ENCODE peak calls at places on chromosomes 5 and 9, in eight cellular contexts. M, F, S, L, Y, N, R and P are unnamed samples.

GRCh38 chr9:84339951-84340350 is 607 bp downstream of the SLC28A3 start:
- DNase-seq in M (no peak), F (no peak), S (no peak), L (no peak), Y (no peak), N (no peak), R (no peak), P (no peak)

GRCh38 chr5:56447656-56448055 is 214.5 kb upstream of the ANKRD55 start:
- DNase-seq in M (no peak), F (no peak), S (no peak), L (no peak), Y (no peak), N (no peak), R (no peak), P (no peak)

GRCh38 chr5:473344-474192 is 30.6 kb downstream of the EXOC3 start:
- DNase-seq in M (peak), F (peak), S (no peak), L (peak), Y (peak), N (no peak), R (no peak), P (no peak)

GRCh38 chr5:55232194-55232984 is 1.0 kb downstream of the CCNO start:
- DNase-seq in M (no peak), F (no peak), S (peak), L (peak), Y (peak), N (no peak), R (no peak), P (no peak)

GRCh38 chr5:151234476-151235238 is 10.8 kb upstream of the CCDC69 start:
- DNase-seq in M (peak), F (peak), S (peak), L (no peak), Y (peak), N (no peak), R (peak), P (peak)

GRCh38 chr9:6243746-6244145 is 28.1 kb downstream of the IL33 start:
- DNase-seq in M (no peak), F (no peak), S (no peak), L (no peak), Y (peak), N (no peak), R (no peak), P (no peak)

GRCh38 chr9:842918-843468 is 1.5 kb downstream of the DMRT1 start:
- DNase-seq in M (no peak), F (no peak), S (no peak), L (no peak), Y (no peak), N (no peak), R (no peak), P (no peak)

GRCh38 chr5:153543288-153543687 is 52.8 kb downstream of the GRIA1 start:
- DNase-seq in M (no peak), F (no peak), S (no peak), L (no peak), Y (no peak), N (no peak), R (no peak), P (no peak)

GRCh38 chr9:87336407-87336806 is 161.3 kb upstream of the DAPK1 start:
- DNase-seq in M (peak), F (no peak), S (no peak), L (peak), Y (peak), N (no peak), R (peak), P (no peak)

GRCh38 chr5:115179959-115180709 is 10.4 kb upstream of the TRIM36 start:
- DNase-seq in M (peak), F (no peak), S (peak), L (peak), Y (peak), N (no peak), R (no peak), P (no peak)

GRCh38 chr5:44546283-44546682 is 157.1 kb upstream of the FGF10 start:
- DNase-seq in M (peak), F (no peak), S (no peak), L (no peak), Y (peak), N (no peak), R (no peak), P (no peak)

GRCh38 chr5:14004598-14005394 is 60.3 kb upstream of the DNAH5 start:
- DNase-seq in M (peak), F (no peak), S (no peak), L (no peak), Y (no peak), N (no peak), R (no peak), P (no peak)

GRCh38 chr9:131480258-131480657 is 22.5 kb upstream of the POMT1 start:
- DNase-seq in M (no peak), F (no peak), S (no peak), L (no peak), Y (no peak), N (no peak), R (no peak), P (no peak)

GRCh38 chr5:177296581-177296980 is 6.9 kb downstream of the RAB24 start:
- DNase-seq in M (no peak), F (no peak), S (no peak), L (no peak), Y (no peak), N (no peak), R (no peak), P (no peak)

GRCh38 chr5:1007681-1008450 is 736 bp upstream of the NKD2 start:
- DNase-seq in M (no peak), F (peak), S (peak), L (no peak), Y (no peak), N (no peak), R (no peak), P (no peak)

GRCh38 chr9:96483197-96483596 is 33.2 kb downstream of the HABP4 start:
- DNase-seq in M (no peak), F (no peak), S (no peak), L (no peak), Y (no peak), N (no peak), R (no peak), P (no peak)

GRCh38 chr9:94286056-94286455 is 27.0 kb downstream of the ZNF169 start:
- DNase-seq in M (no peak), F (no peak), S (no peak), L (no peak), Y (no peak), N (no peak), R (no peak), P (no peak)

GRCh38 chr9:94277885-94278536 is 18.9 kb downstream of the ZNF169 start:
- DNase-seq in M (no peak), F (no peak), S (no peak), L (no peak), Y (no peak), N (no peak), R (no peak), P (no peak)

GRCh38 chr9:94280409-94280989 is 21.4 kb downstream of the ZNF169 start:
- DNase-seq in M (no peak), F (no peak), S (no peak), L (no peak), Y (no peak), N (no peak), R (no peak), P (no peak)

DNA sequence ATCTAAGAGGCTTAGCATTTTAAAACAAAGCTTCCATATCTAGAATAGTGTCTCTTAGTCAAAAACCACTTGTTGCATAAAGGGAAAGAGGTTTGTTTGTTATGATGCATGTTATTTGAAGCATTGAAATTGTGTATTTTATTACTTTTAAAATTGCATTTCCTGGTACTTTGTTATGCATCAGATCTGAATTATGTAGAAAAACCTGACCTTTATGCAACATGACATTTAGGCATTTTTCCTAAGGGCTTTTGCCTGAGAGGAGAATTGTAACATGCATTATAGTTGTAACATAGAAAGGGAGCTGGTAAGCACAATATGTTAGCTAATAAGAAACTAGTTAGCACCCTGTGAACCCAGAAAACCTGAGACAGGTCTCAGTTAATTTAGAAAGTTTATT is 22.0 kb downstream of the ZNF169 start:
- DNase-seq in M (no peak), F (no peak), S (no peak), L (no peak), Y (no peak), N (no peak), R (no peak), P (no peak)
- H3K4me3 ChIP-seq in M (no peak), F (no peak), S (no peak), L (no peak), Y (no peak), N (no peak), R (no peak), P (no peak)

GRCh38 chr9:14322211-14323082 is 8.5 kb upstream of the NFIB start:
- DNase-seq in M (peak), F (peak), S (peak), L (peak), Y (peak), N (no peak), R (peak), P (no peak)
- TF ChIP-seq CTCF in M (peak), F (peak), S (peak), L (peak), Y (peak), N (peak), R (no peak), P (peak)

DNA sequence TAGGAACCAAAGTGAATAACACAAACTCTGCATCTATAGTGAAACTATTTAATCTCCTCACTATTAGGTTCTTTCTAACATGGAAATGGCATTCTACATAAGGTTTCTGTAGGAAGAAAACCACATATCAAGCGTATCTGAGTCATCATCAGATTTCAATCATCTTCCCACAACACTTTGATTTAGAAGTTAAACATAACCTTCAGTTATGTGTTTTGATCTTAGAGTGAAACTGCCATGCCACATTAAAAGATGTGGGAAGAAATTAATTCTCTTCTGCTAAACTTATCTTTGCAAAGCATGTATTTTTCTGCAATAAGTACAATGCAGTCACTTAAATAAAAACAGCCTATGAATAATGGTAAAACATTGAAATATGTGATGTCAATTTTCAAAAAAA is 55.0 kb downstream of the MEF2C start:
- DNase-seq in M (no peak), F (no peak), S (no peak), L (no peak), Y (no peak), N (no peak), R (no peak), P (no peak)
- H3K4me3 ChIP-seq in M (no peak), F (no peak), S (no peak), L (no peak), Y (no peak), N (no peak), R (no peak), P (no peak)

GRCh38 chr5:34536699-34537098 is 119.4 kb upstream of the RAI14 start:
- DNase-seq in M (no peak), F (no peak), S (no peak), L (no peak), Y (no peak), N (no peak), R (no peak), P (no peak)

GRCh38 chr5:34535944-34536628 is 120.0 kb upstream of the RAI14 start:
- DNase-seq in M (no peak), F (no peak), S (no peak), L (no peak), Y (no peak), N (no peak), R (no peak), P (no peak)

GRCh38 chr5:34535433-34535832 is 120.7 kb upstream of the RAI14 start:
- DNase-seq in M (no peak), F (no peak), S (no peak), L (no peak), Y (no peak), N (no peak), R (no peak), P (no peak)

GRCh38 chr5:34539183-34539582 is 116.9 kb upstream of the RAI14 start:
- DNase-seq in M (no peak), F (no peak), S (no peak), L (no peak), Y (no peak), N (no peak), R (no peak), P (no peak)

DNA sequence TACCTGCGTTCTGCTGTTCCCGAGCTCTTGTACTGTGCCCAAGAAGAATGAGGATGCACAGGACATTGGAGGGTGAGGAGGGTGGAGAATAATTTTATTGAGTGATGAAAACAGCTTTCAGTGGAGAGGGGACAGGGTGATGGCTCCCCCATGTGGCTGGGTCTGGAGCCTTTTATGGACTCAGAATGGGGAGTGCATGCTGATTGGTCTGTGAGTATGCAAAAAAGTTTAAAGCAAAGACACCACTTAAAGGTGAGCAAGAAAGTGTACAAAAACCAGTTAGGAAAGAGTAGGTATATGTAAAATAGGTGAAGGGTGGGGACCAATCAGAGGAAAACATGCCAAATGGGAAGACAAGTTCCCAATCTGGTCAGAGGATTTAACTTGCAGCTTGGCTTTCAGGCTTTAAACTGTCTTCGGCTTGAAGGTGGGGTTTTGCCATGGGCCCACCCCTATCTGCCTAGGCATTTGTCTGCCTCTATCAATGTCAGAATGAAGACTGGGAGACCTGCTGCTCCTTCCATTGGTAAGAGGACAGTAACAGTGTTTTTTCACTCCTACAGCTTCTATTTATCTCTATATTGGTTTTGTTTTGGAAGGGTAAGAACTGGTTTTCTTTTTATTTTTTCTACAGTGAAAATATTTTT is 118.0 kb upstream of the RAI14 start:
- DNase-seq in M (no peak), F (no peak), S (no peak), L (no peak), Y (peak), N (no peak), R (no peak), P (no peak)
- TF ChIP-seq CTCF in M (peak), F (no peak), S (no peak), L (peak), Y (peak), N (peak), R (peak), P (peak)

GRCh38 chr5:170628028-170628427 is 124.2 kb downstream of the KCNIP1 start:
- DNase-seq in M (no peak), F (no peak), S (no peak), L (no peak), Y (no peak), N (no peak), R (no peak), P (no peak)
- H3K4me3 ChIP-seq in M (no peak), F (no peak), S (no peak), L (no peak), Y (no peak), N (no peak), R (no peak), P (no peak)

GRCh38 chr5:52786937-52787599 is 648 bp upstream of the ITGA1 start:
- DNase-seq in M (no peak), F (no peak), S (no peak), L (no peak), Y (peak), N (no peak), R (peak), P (no peak)
- TF ChIP-seq CTCF in M (peak), F (peak), S (peak), L (peak), Y (peak), N (peak), R (peak), P (no peak)